ENCODE peak calls at places on chromosomes 3 and 15, in six cellular contexts. K, N, P, V, D and X are unnamed samples.

GRCh38 chr3:177777699-177778098 is 580.4 kb upstream of the TBL1XR1 start:
- DNase-seq in K (peak; percentile 53), N (peak; percentile 67), P (no peak), V (peak; percentile 76), D (peak; percentile 72), X (peak; percentile 18)

GRCh38 chr15:69755571-69756310 is 303.1 kb downstream of the RPLP1 start:
- DNase-seq in K (peak; percentile 83), N (no peak), P (no peak), V (peak; percentile 93), D (peak; percentile 91), X (no peak)

GRCh38 chr3:140236836-140237476 is 302.0 kb downstream of the CLSTN2 start:
- DNase-seq in K (no peak), N (no peak), P (no peak), V (no peak), D (no peak), X (no peak)

GRCh38 chr15:66253643-66254363 is at the start of gene MEGF11:
- DNase-seq in K (no peak), N (peak; percentile 47), P (no peak), V (no peak), D (no peak), X (no peak)

GRCh38 chr3:153350420-153350819 is 188.4 kb downstream of the RAP2B start:
- DNase-seq in K (no peak), N (peak; percentile 20), P (no peak), V (no peak), D (peak; percentile 28), X (no peak)

GRCh38 chr15:92981333-92981732 is 81.2 kb downstream of the CHD2 start:
- DNase-seq in K (no peak), N (no peak), P (no peak), V (no peak), D (no peak), X (no peak)

GRCh38 chr3:113485161-113485609 is 29.8 kb downstream of the SPICE1 start:
- DNase-seq in K (peak; percentile 66), N (no peak), P (no peak), V (no peak), D (no peak), X (no peak)

GRCh38 chr3:24043985-24044384 is 98.9 kb downstream of the NR1D2 start:
- DNase-seq in K (no peak), N (no peak), P (no peak), V (no peak), D (no peak), X (no peak)

GRCh38 chr15:88624156-88624970 is 3.2 kb downstream of the AEN start:
- DNase-seq in K (peak; percentile 72), N (peak; percentile 75), P (no peak), V (peak; percentile 75), D (peak; percentile 79), X (no peak)

GRCh38 chr3:46712191-46713047 is 5.2 kb downstream of the PRSS50 start:
- DNase-seq in K (peak; percentile 39), N (no peak), P (no peak), V (no peak), D (no peak), X (peak; percentile 6)

GRCh38 chr3:96813134-96813819 is 1.1 kb upstream of the EPHA6 start:
- DNase-seq in K (no peak), N (peak; percentile 49), P (peak; percentile 25), V (peak; percentile 90), D (peak; percentile 92), X (peak; percentile 29)

GRCh38 chr15:98668566-98669308 is 20.4 kb downstream of the IGF1R start:
- DNase-seq in K (no peak), N (peak; percentile 62), P (no peak), V (peak; percentile 88), D (no peak), X (no peak)

GRCh38 chr15:93028111-93028631 is 60.8 kb downstream of the RGMA start:
- DNase-seq in K (no peak), N (no peak), P (no peak), V (no peak), D (no peak), X (no peak)

GRCh38 chr3:143171141-143171651 is 51.6 kb downstream of the CHST2 start:
- DNase-seq in K (no peak), N (peak; percentile 80), P (no peak), V (peak; percentile 84), D (peak; percentile 49), X (no peak)

GRCh38 chr15:31389576-31389975 is 62.9 kb downstream of the KLF13 start:
- DNase-seq in K (peak; percentile 51), N (no peak), P (peak; percentile 2), V (no peak), D (no peak), X (no peak)

GRCh38 chr3:175977968-175978752 is 1119.0 kb downstream of the NAALADL2 start:
- DNase-seq in K (no peak), N (no peak), P (no peak), V (no peak), D (no peak), X (no peak)

GRCh38 chr15:45166792-45167630 is 20.8 kb downstream of the SHF start:
- DNase-seq in K (peak; percentile 88), N (peak; percentile 86), P (peak; percentile 70), V (peak; percentile 93), D (peak; percentile 91), X (peak; percentile 89)

GRCh38 chr3:139728414-139728813 is 50.6 kb upstream of the NMNAT3 start:
- DNase-seq in K (no peak), N (no peak), P (no peak), V (no peak), D (no peak), X (no peak)

GRCh38 chr3:13829311-13829710 is 50.6 kb downstream of the WNT7A start:
- DNase-seq in K (no peak), N (no peak), P (no peak), V (no peak), D (no peak), X (no peak)

GRCh38 chr3:170483485-170484262 is 65.0 kb downstream of the CLDN11 start:
- DNase-seq in K (no peak), N (no peak), P (no peak), V (no peak), D (no peak), X (no peak)

GRCh38 chr3:22377421-22377820 is 626.4 kb upstream of the ZNF385D start:
- DNase-seq in K (no peak), N (peak; percentile 38), P (no peak), V (no peak), D (no peak), X (no peak)

GRCh38 chr15:72117448-72117697 is 577 bp downstream of the MYO9A start:
- DNase-seq in K (no peak), N (peak; percentile 83), P (peak; percentile 58), V (peak; percentile 87), D (peak; percentile 75), X (peak; percentile 75)

GRCh38 chr3:186099178-186099577 is 9.7 kb downstream of the ETV5 start:
- DNase-seq in K (no peak), N (peak; percentile 85), P (peak; percentile 63), V (no peak), D (no peak), X (no peak)

DNA sequence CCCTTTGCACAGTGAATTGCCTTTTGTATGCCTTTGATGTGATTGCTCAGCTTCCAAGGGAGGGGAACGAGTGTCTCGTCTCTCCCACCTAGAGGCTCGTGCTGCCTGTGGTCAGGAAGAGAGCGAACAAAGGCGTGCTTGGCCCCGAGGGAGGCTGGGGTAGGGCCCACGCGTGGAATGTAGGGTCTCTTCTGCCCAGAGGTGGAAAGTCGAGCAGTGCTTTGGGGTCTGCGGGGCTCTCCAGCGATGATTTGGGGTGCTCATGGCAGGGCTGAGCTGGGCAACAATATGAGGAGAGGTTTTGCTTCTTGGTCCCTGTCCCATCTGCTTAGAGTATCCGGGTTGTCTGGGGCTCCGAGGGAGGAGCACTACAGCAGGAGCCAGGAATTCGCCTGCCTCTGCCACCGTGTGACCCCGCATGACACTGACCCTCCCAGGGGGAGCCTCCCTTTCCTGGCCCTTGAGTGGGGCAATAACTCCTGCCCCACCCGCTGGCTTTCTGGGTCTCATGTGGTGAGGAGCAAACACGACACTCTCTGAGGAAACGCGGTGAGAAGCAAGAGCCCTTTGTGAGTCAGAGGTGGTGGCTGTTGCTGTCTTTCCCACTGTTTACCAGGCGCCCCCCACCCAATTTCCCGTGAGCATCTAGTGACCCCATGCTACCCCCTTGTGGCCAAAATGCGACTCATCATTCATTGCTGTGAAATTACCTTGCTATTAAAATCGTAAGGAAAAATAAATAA is 29.6 kb downstream of the CCNL1 start:
- DNase-seq in K (peak; percentile 85), N (peak; percentile 76), P (peak; percentile 63), V (peak; percentile 48), D (no peak), X (peak; percentile 59)
- H3K4me3 ChIP-seq in K (peak overlapping the region; percentile 14), N (no peak overlapping the region), P (peak overlapping the region; percentile 20), V (no peak overlapping the region), D (no peak overlapping the region), X (no peak overlapping the region)

GRCh38 chr3:156448300-156448699 is 106.6 kb downstream of the SSR3 start:
- DNase-seq in K (peak; percentile 56), N (peak; percentile 50), P (no peak), V (peak; percentile 64), D (peak; percentile 67), X (no peak)
- TF ChIP-seq CTCF in K (peak; percentile 55), N (peak; percentile 68), P (no peak), V (peak; percentile 56), D (peak; percentile 61), X (no peak)

DNA sequence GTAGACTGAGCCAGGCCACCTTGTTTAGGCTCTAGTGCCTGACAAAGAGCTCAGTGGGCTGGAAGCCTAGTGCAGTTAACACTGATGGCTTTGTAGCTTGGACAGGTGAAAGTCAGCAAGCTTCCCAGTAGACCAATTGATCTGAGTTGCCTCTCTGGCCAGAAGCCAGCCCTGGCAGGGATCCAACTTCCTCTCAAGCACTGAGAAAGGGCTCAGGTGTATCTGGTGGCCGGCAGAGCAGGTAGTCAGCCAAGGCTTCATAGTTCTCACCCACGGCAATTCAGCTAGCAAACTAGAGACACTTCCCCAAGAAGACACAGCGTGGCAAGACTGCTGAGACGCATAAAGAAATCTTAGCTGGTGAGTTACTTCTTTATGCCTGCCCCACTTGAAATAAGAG is 8.3 kb upstream of the CA12 start:
- DNase-seq in K (no peak), N (no peak), P (no peak), V (peak; percentile 40), D (peak; percentile 76), X (no peak)
- H3K4me3 ChIP-seq in K (no peak overlapping the region), N (no peak overlapping the region), P (no peak overlapping the region), V (no peak overlapping the region), D (no peak overlapping the region), X (no peak overlapping the region)

GRCh38 chr3:132642539-132642847 is 17.1 kb downstream of the ACAD11 start:
- DNase-seq in K (no peak), N (no peak), P (no peak), V (no peak), D (no peak), X (no peak)
- TF ChIP-seq CTCF in K (no peak), N (no peak), P (no peak), V (no peak), D (no peak), X (no peak)

DNA sequence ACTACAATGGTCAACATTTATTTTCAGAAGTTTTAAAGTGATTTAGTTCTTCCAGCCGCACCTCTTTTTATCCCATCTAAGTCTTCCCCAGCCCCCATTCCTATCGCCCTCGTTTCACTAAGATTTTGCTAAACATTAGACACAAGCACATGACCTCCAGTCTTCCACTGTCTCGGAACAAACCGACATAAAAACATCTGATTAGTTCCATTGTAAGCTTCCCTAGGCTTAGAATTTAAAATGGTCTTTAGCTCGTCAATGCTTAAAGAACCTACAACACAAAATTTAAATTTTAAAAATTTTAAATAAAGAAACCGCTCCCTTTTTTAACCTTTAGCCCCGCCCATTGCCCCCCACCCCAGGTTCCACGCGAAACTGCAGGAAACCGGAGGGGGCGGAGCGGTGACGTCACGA is 273 bp upstream of the TSC22D2 start:
- DNase-seq in K (peak; percentile 99), N (peak; percentile 84), P (peak; percentile 94), V (no peak), D (no peak), X (peak; percentile 98)
- H3K4me3 ChIP-seq in K (peak overlapping the region; percentile 67), N (peak overlapping the region; percentile 93), P (peak overlapping the region; percentile 91), V (peak overlapping the region; percentile 76), D (peak overlapping the region; percentile 60), X (peak overlapping the region; percentile 95)